ENCODE peak calls at places on chromosome 21, in nine cellular contexts. One of them, this sample, is unnamed.

GRCh38 chr21:45383615-45384201 is 21.3 kb upstream of the COL18A1 start:
- DNase-seq in NCI-H446: no peak
- DNase-seq in left cardiac atrium: peak; percentile 11
- DNase-seq in stimulated activated CD8-positive, alpha-beta memory T cell treated with anti-CD3 and anti-CD28 coated beads, Interleukin-7, amount 100 ng/mL, for 1 hour: no peak
- DNase-seq in neural progenitor cell: no peak
- DNase-seq in right cardiac atrium: peak; percentile 31
- DNase-seq in mucosa of gallbladder: no peak
- DNase-seq in hepatic stellate cell: no peak
- DNase-seq in CD4-positive, alpha-beta memory T cell: no peak
- DNase-seq in this sample: peak; percentile 34

GRCh38 chr21:38938343-38938742 is 132.6 kb downstream of the ETS2 start:
- DNase-seq in NCI-H446: no peak
- DNase-seq in left cardiac atrium: no peak
- DNase-seq in stimulated activated CD8-positive, alpha-beta memory T cell treated with anti-CD3 and anti-CD28 coated beads, Interleukin-7, amount 100 ng/mL, for 1 hour: no peak
- DNase-seq in neural progenitor cell: peak; percentile 66
- DNase-seq in right cardiac atrium: no peak
- DNase-seq in mucosa of gallbladder: no peak
- DNase-seq in hepatic stellate cell: peak; percentile 39
- DNase-seq in CD4-positive, alpha-beta memory T cell: no peak
- DNase-seq in this sample: no peak

GRCh38 chr21:27645285-27645684 is 678.4 kb upstream of the ADAMTS5 start:
- DNase-seq in NCI-H446: no peak
- DNase-seq in left cardiac atrium: no peak
- DNase-seq in stimulated activated CD8-positive, alpha-beta memory T cell treated with anti-CD3 and anti-CD28 coated beads, Interleukin-7, amount 100 ng/mL, for 1 hour: no peak
- DNase-seq in neural progenitor cell: no peak
- DNase-seq in right cardiac atrium: no peak
- DNase-seq in mucosa of gallbladder: no peak
- DNase-seq in hepatic stellate cell: no peak
- DNase-seq in CD4-positive, alpha-beta memory T cell: no peak
- DNase-seq in this sample: no peak

GRCh38 chr21:32348604-32349332 is 44.0 kb downstream of the URB1 start:
- DNase-seq in NCI-H446: no peak
- DNase-seq in left cardiac atrium: no peak
- DNase-seq in stimulated activated CD8-positive, alpha-beta memory T cell treated with anti-CD3 and anti-CD28 coated beads, Interleukin-7, amount 100 ng/mL, for 1 hour: no peak
- DNase-seq in neural progenitor cell: no peak
- DNase-seq in right cardiac atrium: no peak
- DNase-seq in mucosa of gallbladder: no peak
- DNase-seq in hepatic stellate cell: no peak
- DNase-seq in CD4-positive, alpha-beta memory T cell: no peak
- DNase-seq in this sample: no peak

GRCh38 chr21:31205412-31205811 is 138.6 kb downstream of the TIAM1 start:
- DNase-seq in NCI-H446: no peak
- DNase-seq in left cardiac atrium: no peak
- DNase-seq in stimulated activated CD8-positive, alpha-beta memory T cell treated with anti-CD3 and anti-CD28 coated beads, Interleukin-7, amount 100 ng/mL, for 1 hour: no peak
- DNase-seq in neural progenitor cell: no peak
- DNase-seq in right cardiac atrium: no peak
- DNase-seq in mucosa of gallbladder: no peak
- DNase-seq in hepatic stellate cell: no peak
- DNase-seq in CD4-positive, alpha-beta memory T cell: no peak
- DNase-seq in this sample: no peak

GRCh38 chr21:35614412-35614901 is 445.9 kb downstream of the SETD4 start:
- DNase-seq in NCI-H446: no peak
- DNase-seq in left cardiac atrium: no peak
- DNase-seq in stimulated activated CD8-positive, alpha-beta memory T cell treated with anti-CD3 and anti-CD28 coated beads, Interleukin-7, amount 100 ng/mL, for 1 hour: no peak
- DNase-seq in neural progenitor cell: no peak
- DNase-seq in right cardiac atrium: no peak
- DNase-seq in mucosa of gallbladder: no peak
- DNase-seq in hepatic stellate cell: no peak
- DNase-seq in CD4-positive, alpha-beta memory T cell: no peak
- DNase-seq in this sample: no peak

GRCh38 chr21:23936224-23936623 is 1671.1 kb downstream of the MRPL39 start:
- DNase-seq in NCI-H446: peak; percentile 59
- DNase-seq in left cardiac atrium: no peak
- DNase-seq in stimulated activated CD8-positive, alpha-beta memory T cell treated with anti-CD3 and anti-CD28 coated beads, Interleukin-7, amount 100 ng/mL, for 1 hour: no peak
- DNase-seq in neural progenitor cell: peak; percentile 5
- DNase-seq in right cardiac atrium: no peak
- DNase-seq in mucosa of gallbladder: no peak
- DNase-seq in hepatic stellate cell: no peak
- DNase-seq in CD4-positive, alpha-beta memory T cell: no peak
- DNase-seq in this sample: no peak

GRCh38 chr21:42214921-42215320 is 4.0 kb upstream of the ABCG1 start:
- DNase-seq in NCI-H446: no peak
- DNase-seq in left cardiac atrium: no peak
- DNase-seq in stimulated activated CD8-positive, alpha-beta memory T cell treated with anti-CD3 and anti-CD28 coated beads, Interleukin-7, amount 100 ng/mL, for 1 hour: no peak
- DNase-seq in neural progenitor cell: no peak
- DNase-seq in right cardiac atrium: no peak
- DNase-seq in mucosa of gallbladder: no peak
- DNase-seq in hepatic stellate cell: no peak
- DNase-seq in CD4-positive, alpha-beta memory T cell: no peak
- DNase-seq in this sample: no peak

GRCh38 chr21:17602874-17603273 is 9.8 kb downstream of the BTG3 start:
- DNase-seq in NCI-H446: no peak
- DNase-seq in left cardiac atrium: no peak
- DNase-seq in stimulated activated CD8-positive, alpha-beta memory T cell treated with anti-CD3 and anti-CD28 coated beads, Interleukin-7, amount 100 ng/mL, for 1 hour: no peak
- DNase-seq in neural progenitor cell: no peak
- DNase-seq in right cardiac atrium: no peak
- DNase-seq in mucosa of gallbladder: no peak
- DNase-seq in hepatic stellate cell: no peak
- DNase-seq in CD4-positive, alpha-beta memory T cell: no peak
- DNase-seq in this sample: no peak

GRCh38 chr21:29256125-29256895 is 42.4 kb upstream of the BACH1 start:
- DNase-seq in NCI-H446: peak; percentile 85
- DNase-seq in left cardiac atrium: no peak
- DNase-seq in stimulated activated CD8-positive, alpha-beta memory T cell treated with anti-CD3 and anti-CD28 coated beads, Interleukin-7, amount 100 ng/mL, for 1 hour: no peak
- DNase-seq in neural progenitor cell: no peak
- DNase-seq in right cardiac atrium: no peak
- DNase-seq in mucosa of gallbladder: no peak
- DNase-seq in hepatic stellate cell: no peak
- DNase-seq in CD4-positive, alpha-beta memory T cell: no peak
- DNase-seq in this sample: no peak

GRCh38 chr21:46545911-46546310 is 59.0 kb downstream of the S100B start:
- DNase-seq in NCI-H446: no peak
- DNase-seq in left cardiac atrium: no peak
- DNase-seq in stimulated activated CD8-positive, alpha-beta memory T cell treated with anti-CD3 and anti-CD28 coated beads, Interleukin-7, amount 100 ng/mL, for 1 hour: no peak
- DNase-seq in neural progenitor cell: no peak
- DNase-seq in right cardiac atrium: no peak
- DNase-seq in mucosa of gallbladder: no peak
- DNase-seq in hepatic stellate cell: no peak
- DNase-seq in CD4-positive, alpha-beta memory T cell: no peak
- DNase-seq in this sample: no peak

GRCh38 chr21:35467536-35467935 is 418.4 kb upstream of the RUNX1 start:
- DNase-seq in NCI-H446: no peak
- DNase-seq in left cardiac atrium: no peak
- DNase-seq in stimulated activated CD8-positive, alpha-beta memory T cell treated with anti-CD3 and anti-CD28 coated beads, Interleukin-7, amount 100 ng/mL, for 1 hour: no peak
- DNase-seq in neural progenitor cell: no peak
- DNase-seq in right cardiac atrium: no peak
- DNase-seq in mucosa of gallbladder: no peak
- DNase-seq in hepatic stellate cell: peak; percentile 49
- DNase-seq in CD4-positive, alpha-beta memory T cell: no peak
- DNase-seq in this sample: no peak

GRCh38 chr21:40386301-40386911 is 460.6 kb downstream of the DSCAM start:
- DNase-seq in NCI-H446: peak; percentile 45
- DNase-seq in left cardiac atrium: peak; percentile 64
- DNase-seq in stimulated activated CD8-positive, alpha-beta memory T cell treated with anti-CD3 and anti-CD28 coated beads, Interleukin-7, amount 100 ng/mL, for 1 hour: no peak
- DNase-seq in neural progenitor cell: peak; percentile 82
- DNase-seq in right cardiac atrium: peak; percentile 71
- DNase-seq in mucosa of gallbladder: peak; percentile 33
- DNase-seq in hepatic stellate cell: no peak
- DNase-seq in CD4-positive, alpha-beta memory T cell: no peak
- DNase-seq in this sample: peak; percentile 58

GRCh38 chr21:43921602-43921978 is 56.6 kb downstream of the AGPAT3 start:
- DNase-seq in NCI-H446: no peak
- DNase-seq in left cardiac atrium: no peak
- DNase-seq in stimulated activated CD8-positive, alpha-beta memory T cell treated with anti-CD3 and anti-CD28 coated beads, Interleukin-7, amount 100 ng/mL, for 1 hour: no peak
- DNase-seq in neural progenitor cell: peak; percentile 80
- DNase-seq in right cardiac atrium: no peak
- DNase-seq in mucosa of gallbladder: no peak
- DNase-seq in hepatic stellate cell: no peak
- DNase-seq in CD4-positive, alpha-beta memory T cell: peak; percentile 70
- DNase-seq in this sample: no peak

GRCh38 chr21:17334478-17334877 is 178.4 kb upstream of the CXADR start:
- DNase-seq in NCI-H446: peak; percentile 14
- DNase-seq in left cardiac atrium: no peak
- DNase-seq in stimulated activated CD8-positive, alpha-beta memory T cell treated with anti-CD3 and anti-CD28 coated beads, Interleukin-7, amount 100 ng/mL, for 1 hour: no peak
- DNase-seq in neural progenitor cell: no peak
- DNase-seq in right cardiac atrium: no peak
- DNase-seq in mucosa of gallbladder: no peak
- DNase-seq in hepatic stellate cell: no peak
- DNase-seq in CD4-positive, alpha-beta memory T cell: no peak
- DNase-seq in this sample: no peak

GRCh38 chr21:16187603-16188002 is 457.8 kb downstream of the USP25 start:
- DNase-seq in NCI-H446: no peak
- DNase-seq in left cardiac atrium: no peak
- DNase-seq in stimulated activated CD8-positive, alpha-beta memory T cell treated with anti-CD3 and anti-CD28 coated beads, Interleukin-7, amount 100 ng/mL, for 1 hour: no peak
- DNase-seq in neural progenitor cell: no peak
- DNase-seq in right cardiac atrium: no peak
- DNase-seq in mucosa of gallbladder: no peak
- DNase-seq in hepatic stellate cell: no peak
- DNase-seq in CD4-positive, alpha-beta memory T cell: no peak
- DNase-seq in this sample: no peak